ENCODE peak calls at places on chromosomes 2 and 18, in ten cellular contexts. One of them, this sample, is unnamed.
A peak's percentile ranks its signal among the peaks of the same experiment; 100 is the strongest.

GRCh38 chr18:46419391-46420141 is 237.5 kb downstream of the LOXHD1 start:
- DNase-seq in AG09319: no peak
- DNase-seq in left lung: no peak
- DNase-seq in WERI-Rb-1: no peak
- DNase-seq in Calu3: no peak
- DNase-seq in colonic mucosa: no peak
- DNase-seq in esophagus squamous epithelium: no peak
- DNase-seq in mesothelial cell of epicardium: no peak
- DNase-seq in neural crest cell: no peak
- DNase-seq in body of pancreas: no peak
- DNase-seq in this sample: no peak

GRCh38 chr2:104788721-104789446 is 65.0 kb upstream of the POU3F3 start:
- DNase-seq in colonic mucosa: no peak
- DNase-seq in AG09319: no peak
- DNase-seq in body of pancreas: no peak
- DNase-seq in mesothelial cell of epicardium: no peak
- DNase-seq in Calu3: no peak
- DNase-seq in neural crest cell: peak; percentile 39
- DNase-seq in esophagus squamous epithelium: no peak
- DNase-seq in WERI-Rb-1: no peak
- DNase-seq in left lung: no peak
- DNase-seq in this sample: no peak

GRCh38 chr18:22348521-22349316 is 69.0 kb downstream of the CTAGE1 start:
- DNase-seq in esophagus squamous epithelium: no peak
- DNase-seq in WERI-Rb-1: no peak
- DNase-seq in neural crest cell: no peak
- DNase-seq in Calu3: peak; percentile 85
- DNase-seq in left lung: peak; percentile 57
- DNase-seq in body of pancreas: peak; percentile 66
- DNase-seq in mesothelial cell of epicardium: peak; percentile 80
- DNase-seq in colonic mucosa: peak; percentile 74
- DNase-seq in AG09319: peak; percentile 49
- DNase-seq in this sample: no peak

GRCh38 chr2:17058772-17059402 is 393.3 kb upstream of the CYRIA start:
- DNase-seq in left lung: no peak
- DNase-seq in esophagus squamous epithelium: no peak
- DNase-seq in AG09319: no peak
- DNase-seq in WERI-Rb-1: no peak
- DNase-seq in mesothelial cell of epicardium: no peak
- DNase-seq in Calu3: no peak
- DNase-seq in colonic mucosa: no peak
- DNase-seq in body of pancreas: no peak
- DNase-seq in neural crest cell: no peak
- DNase-seq in this sample: no peak

GRCh38 chr2:121450301-121450700 is 80.4 kb upstream of the RNU4ATAC start:
- DNase-seq in neural crest cell: no peak
- DNase-seq in Calu3: no peak
- DNase-seq in esophagus squamous epithelium: no peak
- DNase-seq in left lung: no peak
- DNase-seq in WERI-Rb-1: no peak
- DNase-seq in mesothelial cell of epicardium: no peak
- DNase-seq in body of pancreas: no peak
- DNase-seq in AG09319: no peak
- DNase-seq in colonic mucosa: no peak
- DNase-seq in this sample: peak; percentile 22

GRCh38 chr2:84817239-84817655 is 63.6 kb downstream of the TRABD2A start:
- DNase-seq in Calu3: no peak
- DNase-seq in colonic mucosa: no peak
- DNase-seq in mesothelial cell of epicardium: no peak
- DNase-seq in neural crest cell: no peak
- DNase-seq in esophagus squamous epithelium: no peak
- DNase-seq in body of pancreas: no peak
- DNase-seq in left lung: no peak
- DNase-seq in WERI-Rb-1: no peak
- DNase-seq in AG09319: no peak
- DNase-seq in this sample: no peak

GRCh38 chr2:215060851-215061541 is 77.4 kb downstream of the ABCA12 start:
- DNase-seq in AG09319: no peak
- DNase-seq in WERI-Rb-1: no peak
- DNase-seq in mesothelial cell of epicardium: no peak
- DNase-seq in left lung: no peak
- DNase-seq in Calu3: no peak
- DNase-seq in colonic mucosa: no peak
- DNase-seq in neural crest cell: no peak
- DNase-seq in body of pancreas: no peak
- DNase-seq in esophagus squamous epithelium: no peak
- DNase-seq in this sample: no peak

GRCh38 chr2:67997528-67998267 is 65.1 kb downstream of the C1D start:
- DNase-seq in left lung: no peak
- DNase-seq in mesothelial cell of epicardium: no peak
- DNase-seq in colonic mucosa: no peak
- DNase-seq in Calu3: no peak
- DNase-seq in esophagus squamous epithelium: no peak
- DNase-seq in WERI-Rb-1: no peak
- DNase-seq in body of pancreas: no peak
- DNase-seq in neural crest cell: no peak
- DNase-seq in AG09319: no peak
- DNase-seq in this sample: no peak

GRCh38 chr2:207765960-207766582 is 3.6 kb downstream of the FZD5 start:
- DNase-seq in Calu3: no peak
- DNase-seq in body of pancreas: no peak
- DNase-seq in esophagus squamous epithelium: no peak
- DNase-seq in left lung: no peak
- DNase-seq in colonic mucosa: no peak
- DNase-seq in neural crest cell: no peak
- DNase-seq in WERI-Rb-1: no peak
- DNase-seq in mesothelial cell of epicardium: no peak
- DNase-seq in AG09319: no peak
- DNase-seq in this sample: no peak

GRCh38 chr2:207768891-207769596 is 662 bp downstream of the FZD5 start:
- DNase-seq in body of pancreas: peak; percentile 45
- DNase-seq in mesothelial cell of epicardium: peak; percentile 53
- DNase-seq in esophagus squamous epithelium: no peak
- DNase-seq in Calu3: peak; percentile 43
- DNase-seq in left lung: peak; percentile 47
- DNase-seq in AG09319: no peak
- DNase-seq in neural crest cell: no peak
- DNase-seq in colonic mucosa: peak; percentile 42
- DNase-seq in WERI-Rb-1: peak; percentile 30
- DNase-seq in this sample: no peak

GRCh38 chr2:207768168-207768890 is 1.4 kb downstream of the FZD5 start:
- DNase-seq in left lung: peak; percentile 54
- DNase-seq in WERI-Rb-1: peak; percentile 31
- DNase-seq in mesothelial cell of epicardium: peak; percentile 51
- DNase-seq in body of pancreas: peak; percentile 71
- DNase-seq in AG09319: no peak
- DNase-seq in colonic mucosa: peak; percentile 57
- DNase-seq in neural crest cell: peak; percentile 28
- DNase-seq in Calu3: peak; percentile 37
- DNase-seq in esophagus squamous epithelium: no peak
- DNase-seq in this sample: no peak

GRCh38 chr2:207766697-207767460 is 2.8 kb downstream of the FZD5 start:
- DNase-seq in Calu3: peak; percentile 58
- DNase-seq in body of pancreas: peak; percentile 57
- DNase-seq in colonic mucosa: peak; percentile 48
- DNase-seq in esophagus squamous epithelium: no peak
- DNase-seq in WERI-Rb-1: no peak
- DNase-seq in neural crest cell: no peak
- DNase-seq in left lung: no peak
- DNase-seq in mesothelial cell of epicardium: peak; percentile 44
- DNase-seq in AG09319: no peak
- DNase-seq in this sample: no peak

GRCh38 chr2:207767461-207768167 is 2.1 kb downstream of the FZD5 start:
- DNase-seq in WERI-Rb-1: peak; percentile 38
- DNase-seq in Calu3: peak; percentile 79
- DNase-seq in esophagus squamous epithelium: no peak
- DNase-seq in body of pancreas: peak; percentile 65
- DNase-seq in neural crest cell: no peak
- DNase-seq in left lung: peak; percentile 75
- DNase-seq in AG09319: no peak
- DNase-seq in colonic mucosa: peak; percentile 74
- DNase-seq in mesothelial cell of epicardium: peak; percentile 47
- DNase-seq in this sample: no peak
- TF ChIP-seq CTCF in WERI-Rb-1: peak; percentile 31
- TF ChIP-seq CTCF in Calu3: peak; percentile 22
- TF ChIP-seq CTCF in esophagus squamous epithelium: no peak
- TF ChIP-seq CTCF in body of pancreas: peak; percentile 25
- TF ChIP-seq CTCF in neural crest cell: peak; percentile 31
- TF ChIP-seq CTCF in left lung: no peak
- TF ChIP-seq CTCF in AG09319: peak; percentile 20
- TF ChIP-seq CTCF in colonic mucosa: no peak
- TF ChIP-seq CTCF in mesothelial cell of epicardium: no peak
- TF ChIP-seq CTCF in this sample: no peak

GRCh38 chr2:37645363-37645762 is 26.1 kb downstream of the CDC42EP3 start:
- DNase-seq in esophagus squamous epithelium: no peak
- DNase-seq in neural crest cell: no peak
- DNase-seq in body of pancreas: no peak
- DNase-seq in AG09319: no peak
- DNase-seq in WERI-Rb-1: no peak
- DNase-seq in left lung: no peak
- DNase-seq in colonic mucosa: no peak
- DNase-seq in mesothelial cell of epicardium: no peak
- DNase-seq in Calu3: no peak
- DNase-seq in this sample: no peak

GRCh38 chr2:37643102-37644078 is 28.1 kb downstream of the CDC42EP3 start:
- DNase-seq in neural crest cell: no peak
- DNase-seq in mesothelial cell of epicardium: no peak
- DNase-seq in Calu3: no peak
- DNase-seq in WERI-Rb-1: no peak
- DNase-seq in AG09319: no peak
- DNase-seq in colonic mucosa: no peak
- DNase-seq in body of pancreas: no peak
- DNase-seq in left lung: no peak
- DNase-seq in esophagus squamous epithelium: no peak
- DNase-seq in this sample: no peak

GRCh38 chr2:37644191-37644590 is 27.3 kb downstream of the CDC42EP3 start:
- DNase-seq in colonic mucosa: no peak
- DNase-seq in body of pancreas: no peak
- DNase-seq in neural crest cell: no peak
- DNase-seq in AG09319: no peak
- DNase-seq in Calu3: no peak
- DNase-seq in esophagus squamous epithelium: no peak
- DNase-seq in mesothelial cell of epicardium: no peak
- DNase-seq in left lung: no peak
- DNase-seq in WERI-Rb-1: no peak
- DNase-seq in this sample: no peak

GRCh38 chr2:37647941-37648315 is 23.5 kb downstream of the CDC42EP3 start:
- DNase-seq in AG09319: no peak
- DNase-seq in WERI-Rb-1: no peak
- DNase-seq in esophagus squamous epithelium: no peak
- DNase-seq in neural crest cell: no peak
- DNase-seq in mesothelial cell of epicardium: no peak
- DNase-seq in left lung: no peak
- DNase-seq in Calu3: no peak
- DNase-seq in colonic mucosa: no peak
- DNase-seq in body of pancreas: no peak
- DNase-seq in this sample: no peak

DNA sequence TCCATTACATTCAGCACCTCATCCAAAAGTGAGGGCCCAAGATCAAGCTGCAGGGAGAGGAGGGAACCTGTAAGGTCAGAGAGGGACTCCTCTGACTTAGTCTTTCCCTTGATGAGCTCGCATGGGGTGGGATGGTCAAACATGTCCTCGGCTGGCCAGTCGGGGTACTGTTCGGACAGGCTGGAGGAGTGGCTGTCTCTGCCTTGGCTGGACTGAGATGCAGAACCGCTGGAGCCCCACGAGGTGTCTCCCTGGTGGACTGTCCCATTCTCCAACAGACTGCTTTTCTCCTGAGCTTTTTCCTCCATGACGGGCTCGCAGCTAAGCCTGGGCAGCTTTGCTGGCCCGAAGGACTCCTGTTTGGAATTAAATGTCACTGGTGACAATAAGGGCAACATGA is 25.6 kb downstream of the CDC42EP3 start:
- DNase-seq in mesothelial cell of epicardium: no peak
- DNase-seq in left lung: no peak
- DNase-seq in neural crest cell: no peak
- DNase-seq in WERI-Rb-1: no peak
- DNase-seq in Calu3: no peak
- DNase-seq in esophagus squamous epithelium: no peak
- DNase-seq in colonic mucosa: no peak
- DNase-seq in AG09319: no peak
- DNase-seq in body of pancreas: no peak
- DNase-seq in this sample: no peak
- TF ChIP-seq CTCF in mesothelial cell of epicardium: no peak
- TF ChIP-seq CTCF in left lung: no peak
- TF ChIP-seq CTCF in neural crest cell: no peak
- TF ChIP-seq CTCF in WERI-Rb-1: no peak
- TF ChIP-seq CTCF in Calu3: no peak
- TF ChIP-seq CTCF in esophagus squamous epithelium: no peak
- TF ChIP-seq CTCF in colonic mucosa: no peak
- TF ChIP-seq CTCF in AG09319: no peak
- TF ChIP-seq CTCF in body of pancreas: no peak
- TF ChIP-seq CTCF in this sample: no peak

GRCh38 chr2:232668805-232669444 is 28.2 kb upstream of the GIGYF2 start:
- DNase-seq in Calu3: peak; percentile 20
- DNase-seq in left lung: no peak
- DNase-seq in colonic mucosa: no peak
- DNase-seq in mesothelial cell of epicardium: no peak
- DNase-seq in WERI-Rb-1: peak; percentile 51
- DNase-seq in body of pancreas: peak; percentile 18
- DNase-seq in esophagus squamous epithelium: no peak
- DNase-seq in AG09319: no peak
- DNase-seq in neural crest cell: peak; percentile 9
- DNase-seq in this sample: no peak
- TF ChIP-seq CTCF in Calu3: peak; percentile 38
- TF ChIP-seq CTCF in left lung: no peak
- TF ChIP-seq CTCF in colonic mucosa: no peak
- TF ChIP-seq CTCF in mesothelial cell of epicardium: no peak
- TF ChIP-seq CTCF in WERI-Rb-1: peak; percentile 71
- TF ChIP-seq CTCF in body of pancreas: peak; percentile 20
- TF ChIP-seq CTCF in esophagus squamous epithelium: no peak
- TF ChIP-seq CTCF in AG09319: peak; percentile 51
- TF ChIP-seq CTCF in neural crest cell: peak; percentile 40
- TF ChIP-seq CTCF in this sample: peak; percentile 27

GRCh38 chr2:30026091-30027055 is 105.0 kb upstream of the ALK start:
- DNase-seq in AG09319: peak; percentile 19
- DNase-seq in esophagus squamous epithelium: no peak
- DNase-seq in Calu3: peak; percentile 67
- DNase-seq in body of pancreas: peak; percentile 71
- DNase-seq in mesothelial cell of epicardium: peak; percentile 78
- DNase-seq in colonic mucosa: no peak
- DNase-seq in neural crest cell: peak; percentile 63
- DNase-seq in left lung: no peak
- DNase-seq in WERI-Rb-1: peak; percentile 79
- DNase-seq in this sample: peak; percentile 48

GRCh38 chr2:30031184-30031583 is 109.8 kb upstream of the ALK start:
- DNase-seq in WERI-Rb-1: no peak
- DNase-seq in left lung: no peak
- DNase-seq in Calu3: no peak
- DNase-seq in AG09319: no peak
- DNase-seq in body of pancreas: no peak
- DNase-seq in colonic mucosa: no peak
- DNase-seq in neural crest cell: no peak
- DNase-seq in esophagus squamous epithelium: no peak
- DNase-seq in mesothelial cell of epicardium: no peak
- DNase-seq in this sample: no peak

GRCh38 chr2:30029804-30030203 is 108.4 kb upstream of the ALK start:
- DNase-seq in left lung: no peak
- DNase-seq in mesothelial cell of epicardium: no peak
- DNase-seq in AG09319: no peak
- DNase-seq in colonic mucosa: no peak
- DNase-seq in esophagus squamous epithelium: no peak
- DNase-seq in Calu3: no peak
- DNase-seq in neural crest cell: no peak
- DNase-seq in body of pancreas: no peak
- DNase-seq in WERI-Rb-1: no peak
- DNase-seq in this sample: no peak

GRCh38 chr2:30034052-30034775 is 112.6 kb upstream of the YPEL5 start:
- DNase-seq in body of pancreas: no peak
- DNase-seq in Calu3: no peak
- DNase-seq in mesothelial cell of epicardium: no peak
- DNase-seq in AG09319: no peak
- DNase-seq in WERI-Rb-1: no peak
- DNase-seq in neural crest cell: no peak
- DNase-seq in colonic mucosa: no peak
- DNase-seq in esophagus squamous epithelium: no peak
- DNase-seq in left lung: no peak
- DNase-seq in this sample: no peak

DNA sequence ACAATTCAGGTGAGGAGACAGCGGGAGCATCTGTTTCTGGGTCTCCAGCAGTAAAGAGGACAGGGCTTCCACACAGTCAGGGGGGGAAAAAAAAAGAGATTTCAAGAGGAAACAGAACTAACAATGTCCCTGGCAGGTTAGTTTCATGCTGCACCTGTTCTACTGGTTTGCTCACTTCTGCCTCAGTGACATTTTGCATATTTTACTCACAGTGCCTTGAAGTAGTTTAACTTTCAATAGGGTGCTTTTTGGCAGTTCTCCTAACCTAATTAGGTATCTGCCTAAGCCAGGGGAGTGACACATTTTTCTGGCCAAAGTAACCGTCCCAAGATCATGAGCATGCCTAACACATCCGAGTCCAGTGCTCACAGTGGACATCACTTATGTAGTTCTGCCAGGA is 109.0 kb upstream of the ALK start:
- DNase-seq in Calu3: peak; percentile 28
- DNase-seq in neural crest cell: no peak
- DNase-seq in mesothelial cell of epicardium: no peak
- DNase-seq in esophagus squamous epithelium: no peak
- DNase-seq in WERI-Rb-1: no peak
- DNase-seq in AG09319: no peak
- DNase-seq in body of pancreas: peak; percentile 7
- DNase-seq in left lung: no peak
- DNase-seq in colonic mucosa: no peak
- DNase-seq in this sample: no peak
- TF ChIP-seq CTCF in Calu3: no peak
- TF ChIP-seq CTCF in neural crest cell: no peak
- TF ChIP-seq CTCF in mesothelial cell of epicardium: no peak
- TF ChIP-seq CTCF in esophagus squamous epithelium: no peak
- TF ChIP-seq CTCF in WERI-Rb-1: no peak
- TF ChIP-seq CTCF in AG09319: no peak
- TF ChIP-seq CTCF in body of pancreas: no peak
- TF ChIP-seq CTCF in left lung: no peak
- TF ChIP-seq CTCF in colonic mucosa: no peak
- TF ChIP-seq CTCF in this sample: no peak